ENCODE peak calls at places on chromosomes 12 and 14, in seven cellular contexts. N is H1, E is GM12878, W is HepG2, R is HCT116, S is K562, P is SK-N-SH. T is an unnamed sample.

GRCh38 chr12:119153477-119154434 is 25.0 kb upstream of the HSPB8 start:
- DNase-seq in N (peak), E (no peak), W (no peak), R (peak), S (peak), P (no peak), T (peak)

GRCh38 chr12:57166971-57167371 is 19.6 kb upstream of the LRP1-AS start:
- DNase-seq in N (no peak), E (no peak), W (no peak), R (no peak), S (peak), P (no peak), T (no peak)

GRCh38 chr12:56988207-56988739 is 18.1 kb downstream of the ZBTB39 start:
- DNase-seq in N (peak), E (no peak), W (no peak), R (no peak), S (peak), P (no peak), T (no peak)

GRCh38 chr12:62919827-62920226 is 15.1 kb downstream of the PPM1H start:
- DNase-seq in N (no peak), E (no peak), W (no peak), R (no peak), S (no peak), P (no peak), T (no peak)

GRCh38 chr12:64187370-64187769 is 34.7 kb downstream of the KICS2 start:
- DNase-seq in N (no peak), E (no peak), W (no peak), R (no peak), S (no peak), P (no peak), T (no peak)

GRCh38 chr12:119843100-119843499 is 34.0 kb downstream of the CIT start:
- DNase-seq in N (no peak), E (no peak), W (no peak), R (no peak), S (no peak), P (no peak), T (no peak)

GRCh38 chr12:40692617-40693502 is 621 bp downstream of the CNTN1 start:
- DNase-seq in N (peak), E (no peak), W (no peak), R (no peak), S (no peak), P (peak), T (no peak)

GRCh38 chr14:60805881-60806569 is 71.5 kb downstream of the MNAT1 start:
- DNase-seq in N (no peak), E (no peak), W (no peak), R (no peak), S (no peak), P (no peak), T (no peak)

GRCh38 chr12:52119398-52120254 is 40.1 kb downstream of the SMIM41 start:
- DNase-seq in N (peak), E (no peak), W (peak), R (peak), S (peak), P (peak), T (peak)

GRCh38 chr12:114636723-114637480 is 47.1 kb downstream of the TBX3 start:
- DNase-seq in N (no peak), E (no peak), W (no peak), R (no peak), S (peak), P (peak), T (peak)

GRCh38 chr14:105257464-105257863 is 9.1 kb downstream of the BTBD6 start:
- DNase-seq in N (no peak), E (no peak), W (no peak), R (no peak), S (no peak), P (no peak), T (no peak)

GRCh38 chr14:23141706-23142467 is 22.8 kb upstream of the CEBPE start:
- DNase-seq in N (no peak), E (no peak), W (no peak), R (no peak), S (no peak), P (peak), T (no peak)

GRCh38 chr12:47837190-47838171 is 17.8 kb upstream of the HDAC7 start:
- DNase-seq in N (peak), E (peak), W (peak), R (peak), S (peak), P (peak), T (no peak)

GRCh38 chr12:27756670-27757069 is 23.4 kb upstream of the KLHL42 start:
- DNase-seq in N (no peak), E (no peak), W (peak), R (no peak), S (no peak), P (no peak), T (no peak)

GRCh38 chr14:81519200-81519998 is 14.3 kb downstream of the SEL1L start:
- DNase-seq in N (no peak), E (peak), W (no peak), R (no peak), S (peak), P (no peak), T (no peak)

GRCh38 chr12:114673169-114673833 is 10.7 kb downstream of the TBX3 start:
- DNase-seq in N (peak), E (no peak), W (no peak), R (no peak), S (no peak), P (peak), T (no peak)

GRCh38 chr12:50157259-50157658 is 9.9 kb downstream of the CERS5 start:
- DNase-seq in N (no peak), E (no peak), W (no peak), R (no peak), S (no peak), P (no peak), T (no peak)

GRCh38 chr12:27618836-27619235 is 77.4 kb upstream of the REP15 start:
- DNase-seq in N (no peak), E (no peak), W (no peak), R (no peak), S (no peak), P (no peak), T (no peak)

GRCh38 chr14:102508410-102508773 is 1.2 kb downstream of the ANKRD9 start:
- DNase-seq in N (no peak), E (no peak), W (peak), R (no peak), S (peak), P (no peak), T (no peak)

GRCh38 chr12:112422531-112422930 is 3.8 kb downstream of the PTPN11 start:
- DNase-seq in N (no peak), E (no peak), W (no peak), R (no peak), S (no peak), P (no peak), T (no peak)

GRCh38 chr14:85528080-85528881 is 1.7 kb upstream of the FLRT2 start:
- DNase-seq in N (no peak), E (no peak), W (peak), R (no peak), S (no peak), P (no peak), T (no peak)
- H3K4me3 ChIP-seq in N (peak), E (no peak), W (no peak), R (no peak), S (no peak), P (peak), T (peak)

GRCh38 chr12:66065146-66065545 is 65.4 kb downstream of the LLPH start:
- DNase-seq in N (no peak), E (no peak), W (no peak), R (no peak), S (no peak), P (no peak), T (no peak)
- H3K9ac ChIP-seq in N (no peak), E (no peak), W (no peak), R (no peak), S (no peak), P (peak), T (no peak)

GRCh38 chr12:113581342-113581741 is 109.7 kb upstream of the LHX5 start:
- DNase-seq in N (no peak), E (no peak), W (no peak), R (no peak), S (no peak), P (no peak), T (no peak)
- TF ChIP-seq YY1 in N (no peak), E (no peak), W (no peak), R (no peak), S (no peak), P (no peak), T (no peak)

GRCh38 chr12:104381721-104382480 is 74.8 kb upstream of the CHST11 start:
- DNase-seq in N (peak), E (peak), W (peak), R (peak), S (peak), P (peak), T (peak)
- H3K4me3 ChIP-seq in N (no peak), E (no peak), W (no peak), R (no peak), S (no peak), P (no peak), T (no peak)

DNA sequence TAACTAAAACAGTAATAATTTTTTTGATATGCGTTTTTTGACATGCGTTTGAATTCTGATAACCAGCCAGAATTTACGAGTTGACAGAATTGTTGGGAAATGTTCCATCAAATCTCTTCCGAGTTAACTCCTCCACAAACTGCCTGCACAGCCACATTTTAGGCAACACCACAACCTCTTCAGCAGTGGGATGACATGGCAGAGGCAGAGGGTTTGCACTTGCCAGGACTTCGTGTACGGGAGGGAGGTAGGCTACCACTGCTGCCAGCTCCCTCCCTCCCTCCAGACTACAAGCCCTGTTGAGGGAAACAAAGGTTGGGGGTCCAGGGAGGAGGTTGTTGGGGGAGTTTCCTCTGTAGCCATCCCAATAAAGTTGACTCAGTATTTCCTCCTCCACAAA is 14.5 kb upstream of the ACTR6 start:
- DNase-seq in N (no peak), E (no peak), W (no peak), R (no peak), S (no peak), P (no peak), T (no peak)
- H3K9ac ChIP-seq in N (no peak), E (no peak), W (no peak), R (no peak), S (no peak), P (no peak), T (no peak)

GRCh38 chr12:71431991-71432390 is 7.6 kb upstream of the LGR5 start:
- DNase-seq in N (no peak), E (no peak), W (no peak), R (no peak), S (no peak), P (no peak), T (no peak)
- TF ChIP-seq YY1 in N (no peak), E (no peak), W (no peak), R (no peak), S (no peak), P (no peak), T (no peak)

GRCh38 chr12:132472386-132472785 is 17.6 kb upstream of the FBRSL1 start:
- DNase-seq in N (no peak), E (no peak), W (no peak), R (no peak), S (no peak), P (no peak), T (no peak)
- H3K4me3 ChIP-seq in N (no peak), E (no peak), W (no peak), R (no peak), S (no peak), P (peak), T (no peak)

DNA sequence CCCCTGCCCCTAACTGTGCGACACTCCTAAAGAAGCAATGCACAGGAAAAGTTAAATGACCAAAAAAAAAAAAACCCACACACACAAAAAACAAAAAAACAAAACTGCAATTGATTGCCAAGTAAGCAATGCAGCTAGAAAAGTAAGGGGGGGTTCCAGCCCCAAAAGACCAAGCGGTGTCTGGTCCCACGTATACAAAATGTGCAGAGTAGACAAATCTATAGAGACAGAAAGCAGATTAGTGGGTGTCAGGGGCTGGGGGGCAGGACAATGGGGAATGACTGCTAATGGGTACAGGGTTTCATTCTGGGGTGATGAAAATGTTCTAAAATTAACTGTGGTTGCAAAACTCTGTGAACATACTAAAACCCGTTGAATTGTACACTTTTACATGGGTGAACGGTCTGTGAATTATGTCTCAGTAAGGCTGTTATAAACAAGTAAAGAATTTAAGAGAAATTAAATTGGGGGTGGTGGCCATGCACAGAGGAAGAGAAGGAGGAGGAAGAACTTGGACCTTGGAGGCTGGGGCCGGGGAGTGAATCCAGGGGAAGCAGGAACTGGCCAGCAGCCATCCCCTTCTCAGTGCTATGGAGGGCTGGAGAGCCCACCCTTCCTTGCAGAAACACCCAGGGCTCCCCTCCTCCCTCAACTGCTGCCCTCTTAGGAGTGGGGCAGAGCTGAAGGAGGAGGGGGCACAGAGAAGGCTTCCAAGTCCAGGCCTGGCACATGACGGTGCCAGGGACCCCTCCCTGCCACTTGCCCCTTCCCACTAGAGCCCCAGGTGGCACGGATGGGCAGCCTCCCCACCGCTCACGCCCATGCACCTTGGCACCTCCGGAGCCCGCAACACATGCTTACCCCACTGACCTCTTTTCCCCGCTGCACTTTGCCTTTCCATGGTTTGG is 45.4 kb downstream of the KDM2B start:
- DNase-seq in N (no peak), E (no peak), W (no peak), R (no peak), S (no peak), P (no peak), T (no peak)
- H3K9ac ChIP-seq in N (no peak), E (peak), W (no peak), R (no peak), S (peak), P (no peak), T (peak)

DNA sequence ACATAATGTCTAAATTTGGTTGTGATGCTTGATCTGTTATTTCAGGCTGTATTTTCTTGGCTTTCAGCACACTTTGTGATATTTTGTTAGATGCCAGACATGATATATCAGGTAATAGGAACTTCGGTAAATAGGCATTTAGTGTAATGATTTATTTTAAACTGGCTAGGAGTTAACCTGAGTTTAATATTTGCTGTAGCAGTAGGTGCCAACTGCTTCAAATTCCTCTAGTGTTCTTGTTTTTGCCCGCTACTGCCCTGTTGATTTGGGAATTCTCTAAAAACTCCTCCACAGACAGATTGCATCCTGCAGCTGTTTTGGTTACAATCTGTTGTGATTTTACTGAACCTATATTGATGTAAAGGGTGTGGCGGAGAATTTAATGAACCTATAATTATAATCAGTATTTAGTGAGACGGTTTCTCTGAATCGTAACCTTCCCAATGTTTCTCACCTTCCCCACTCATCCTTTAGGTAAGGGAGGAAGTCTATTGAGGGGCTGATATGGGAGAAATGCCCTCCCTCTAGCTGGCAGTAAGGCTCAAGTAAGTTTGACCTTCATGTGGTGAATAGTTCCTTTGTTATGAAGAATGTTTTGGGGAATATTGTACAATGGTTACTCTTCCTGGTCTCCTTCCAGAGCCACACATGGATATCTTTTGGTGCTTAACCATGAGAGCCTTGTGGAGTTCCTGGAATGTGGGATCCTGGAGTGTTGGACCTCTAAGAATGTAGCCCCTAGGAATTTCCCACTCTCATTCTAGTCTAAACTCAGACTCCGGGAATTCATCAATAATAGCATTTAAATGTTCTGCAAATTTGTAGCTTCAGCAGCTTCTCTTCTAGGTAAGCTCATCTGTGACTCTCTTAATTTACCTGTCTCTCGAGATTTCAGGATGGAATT is 634.1 kb downstream of the FSCB start:
- DNase-seq in N (no peak), E (no peak), W (peak), R (no peak), S (no peak), P (no peak), T (peak)
- TF ChIP-seq YY1 in N (no peak), E (no peak), W (no peak), R (no peak), S (no peak), P (no peak), T (no peak)

GRCh38 chr12:104480012-104480411 is 23.3 kb downstream of the CHST11 start:
- DNase-seq in N (no peak), E (no peak), W (no peak), R (no peak), S (peak), P (no peak), T (no peak)

GRCh38 chr12:104479141-104479662 is 22.5 kb downstream of the CHST11 start:
- DNase-seq in N (no peak), E (no peak), W (no peak), R (no peak), S (no peak), P (no peak), T (no peak)

GRCh38 chr12:104478396-104479140 is 21.8 kb downstream of the CHST11 start:
- DNase-seq in N (no peak), E (peak), W (no peak), R (no peak), S (peak), P (no peak), T (no peak)

GRCh38 chr12:104475269-104475668 is 18.5 kb downstream of the CHST11 start:
- DNase-seq in N (no peak), E (no peak), W (no peak), R (no peak), S (no peak), P (no peak), T (no peak)

GRCh38 chr12:104477812-104478388 is 21.2 kb downstream of the CHST11 start:
- DNase-seq in N (no peak), E (no peak), W (no peak), R (no peak), S (no peak), P (no peak), T (no peak)
- H3K4me3 ChIP-seq in N (no peak), E (peak), W (no peak), R (no peak), S (no peak), P (no peak), T (no peak)